ENCODE peak calls at places on chromosomes 2 and 18, in ten cellular contexts. One of them, this sample, is unnamed.

GRCh38 chr2:3297523-3297922 is 80.1 kb downstream of the EIPR1 start:
- DNase-seq in NB4: no peak
- DNase-seq in adrenal gland: no peak
- DNase-seq in spleen: no peak
- DNase-seq in body of pancreas: no peak
- DNase-seq in HepG2: no peak
- DNase-seq in Peyer's patch: no peak
- DNase-seq in erythroblast: no peak
- DNase-seq in IMR-90: no peak
- DNase-seq in A549: no peak
- DNase-seq in this sample: no peak

GRCh38 chr2:59691518-59692190 is 861.8 kb downstream of the BCL11A start:
- DNase-seq in NB4: no peak
- DNase-seq in HepG2: peak; percentile 21
- DNase-seq in IMR-90: no peak
- DNase-seq in adrenal gland: no peak
- DNase-seq in spleen: no peak
- DNase-seq in erythroblast: no peak
- DNase-seq in body of pancreas: no peak
- DNase-seq in Peyer's patch: no peak
- DNase-seq in A549: no peak
- DNase-seq in this sample: no peak

GRCh38 chr2:37323770-37324535 is 680 bp downstream of the PRKD3 start:
- DNase-seq in body of pancreas: peak; percentile 29
- DNase-seq in HepG2: peak; percentile 29
- DNase-seq in erythroblast: peak; percentile 14
- DNase-seq in NB4: peak; percentile 67
- DNase-seq in Peyer's patch: peak; percentile 72
- DNase-seq in adrenal gland: peak; percentile 31
- DNase-seq in spleen: peak; percentile 84
- DNase-seq in A549: peak; percentile 27
- DNase-seq in IMR-90: peak; percentile 31
- DNase-seq in this sample: no peak

GRCh38 chr2:55616509-55617159 is 788 bp downstream of the PPP4R3B start:
- DNase-seq in spleen: no peak
- DNase-seq in HepG2: peak; percentile 65
- DNase-seq in NB4: peak; percentile 69
- DNase-seq in body of pancreas: peak; percentile 50
- DNase-seq in adrenal gland: peak; percentile 32
- DNase-seq in IMR-90: peak; percentile 68
- DNase-seq in A549: peak; percentile 62
- DNase-seq in erythroblast: peak; percentile 77
- DNase-seq in Peyer's patch: peak; percentile 56
- DNase-seq in this sample: no peak

GRCh38 chr18:77025123-77025522 is 107.5 kb downstream of the MBP start:
- DNase-seq in body of pancreas: no peak
- DNase-seq in adrenal gland: no peak
- DNase-seq in erythroblast: no peak
- DNase-seq in spleen: no peak
- DNase-seq in A549: no peak
- DNase-seq in NB4: no peak
- DNase-seq in IMR-90: no peak
- DNase-seq in HepG2: no peak
- DNase-seq in Peyer's patch: no peak
- DNase-seq in this sample: no peak

GRCh38 chr2:230631470-230631869 is 81.2 kb upstream of the CAB39 start:
- DNase-seq in spleen: no peak
- DNase-seq in IMR-90: no peak
- DNase-seq in erythroblast: no peak
- DNase-seq in A549: no peak
- DNase-seq in HepG2: no peak
- DNase-seq in adrenal gland: no peak
- DNase-seq in body of pancreas: no peak
- DNase-seq in NB4: no peak
- DNase-seq in Peyer's patch: no peak
- DNase-seq in this sample: no peak

GRCh38 chr2:43609304-43609883 is 13.6 kb upstream of the THADA start:
- DNase-seq in IMR-90: peak; percentile 44
- DNase-seq in erythroblast: peak; percentile 57
- DNase-seq in NB4: peak; percentile 68
- DNase-seq in Peyer's patch: peak; percentile 67
- DNase-seq in spleen: no peak
- DNase-seq in A549: peak; percentile 66
- DNase-seq in HepG2: peak; percentile 75
- DNase-seq in adrenal gland: peak; percentile 32
- DNase-seq in body of pancreas: peak; percentile 46
- DNase-seq in this sample: no peak

GRCh38 chr2:179950391-179950790 is 56.7 kb downstream of the CWC22 start:
- DNase-seq in Peyer's patch: no peak
- DNase-seq in NB4: no peak
- DNase-seq in erythroblast: no peak
- DNase-seq in spleen: no peak
- DNase-seq in HepG2: no peak
- DNase-seq in body of pancreas: no peak
- DNase-seq in IMR-90: no peak
- DNase-seq in A549: no peak
- DNase-seq in adrenal gland: no peak
- DNase-seq in this sample: no peak

GRCh38 chr2:12269041-12269972 is 447.4 kb upstream of the TRIB2 start:
- DNase-seq in adrenal gland: no peak
- DNase-seq in body of pancreas: no peak
- DNase-seq in HepG2: no peak
- DNase-seq in A549: no peak
- DNase-seq in erythroblast: no peak
- DNase-seq in IMR-90: no peak
- DNase-seq in spleen: no peak
- DNase-seq in Peyer's patch: no peak
- DNase-seq in NB4: peak; percentile 8
- DNase-seq in this sample: no peak

GRCh38 chr2:84497285-84497684 is 19.0 kb upstream of the DNAH6 start:
- DNase-seq in IMR-90: no peak
- DNase-seq in NB4: no peak
- DNase-seq in spleen: no peak
- DNase-seq in Peyer's patch: no peak
- DNase-seq in adrenal gland: no peak
- DNase-seq in erythroblast: no peak
- DNase-seq in HepG2: no peak
- DNase-seq in A549: no peak
- DNase-seq in body of pancreas: no peak
- DNase-seq in this sample: no peak

GRCh38 chr18:63098014-63098981 is 221.3 kb downstream of the BCL2 start:
- DNase-seq in erythroblast: no peak
- DNase-seq in spleen: no peak
- DNase-seq in body of pancreas: no peak
- DNase-seq in adrenal gland: no peak
- DNase-seq in HepG2: no peak
- DNase-seq in A549: no peak
- DNase-seq in Peyer's patch: peak; percentile 68
- DNase-seq in NB4: peak; percentile 97
- DNase-seq in IMR-90: no peak
- DNase-seq in this sample: no peak

GRCh38 chr2:163465440-163465839 is 270.4 kb downstream of the FIGN start:
- DNase-seq in Peyer's patch: no peak
- DNase-seq in A549: no peak
- DNase-seq in NB4: peak; percentile 80
- DNase-seq in erythroblast: no peak
- DNase-seq in HepG2: no peak
- DNase-seq in spleen: no peak
- DNase-seq in adrenal gland: no peak
- DNase-seq in body of pancreas: no peak
- DNase-seq in IMR-90: peak; percentile 2
- DNase-seq in this sample: no peak

GRCh38 chr18:13268035-13268700 is 49.6 kb downstream of the LDLRAD4 start:
- DNase-seq in erythroblast: no peak
- DNase-seq in A549: no peak
- DNase-seq in IMR-90: peak; percentile 24
- DNase-seq in adrenal gland: no peak
- DNase-seq in HepG2: no peak
- DNase-seq in body of pancreas: no peak
- DNase-seq in NB4: no peak
- DNase-seq in spleen: no peak
- DNase-seq in Peyer's patch: no peak
- DNase-seq in this sample: no peak

GRCh38 chr18:48027401-48027931 is 97.0 kb upstream of the SMAD2 start:
- DNase-seq in A549: no peak
- DNase-seq in adrenal gland: peak; percentile 89
- DNase-seq in spleen: peak; percentile 71
- DNase-seq in NB4: peak; percentile 30
- DNase-seq in HepG2: no peak
- DNase-seq in body of pancreas: no peak
- DNase-seq in IMR-90: no peak
- DNase-seq in erythroblast: no peak
- DNase-seq in Peyer's patch: no peak
- DNase-seq in this sample: no peak

GRCh38 chr18:23752363-23752762 is 63.1 kb downstream of the LAMA3 start:
- DNase-seq in spleen: no peak
- DNase-seq in A549: no peak
- DNase-seq in NB4: no peak
- DNase-seq in body of pancreas: no peak
- DNase-seq in adrenal gland: no peak
- DNase-seq in erythroblast: no peak
- DNase-seq in Peyer's patch: no peak
- DNase-seq in IMR-90: no peak
- DNase-seq in HepG2: no peak
- DNase-seq in this sample: no peak
- TF ChIP-seq POLR2A in spleen: no peak
- TF ChIP-seq POLR2A in A549: no peak
- TF ChIP-seq POLR2A in NB4: no peak
- TF ChIP-seq POLR2A in body of pancreas: no peak
- TF ChIP-seq POLR2A in adrenal gland: no peak
- TF ChIP-seq POLR2A in erythroblast: no peak
- TF ChIP-seq POLR2A in Peyer's patch: no peak
- TF ChIP-seq POLR2A in IMR-90: no peak
- TF ChIP-seq POLR2A in HepG2: no peak
- TF ChIP-seq POLR2A in this sample: no peak

GRCh38 chr2:86012017-86012712 is 93.5 kb downstream of the POLR1A start:
- DNase-seq in spleen: peak; percentile 47
- DNase-seq in Peyer's patch: peak; percentile 30
- DNase-seq in adrenal gland: no peak
- DNase-seq in erythroblast: no peak
- DNase-seq in IMR-90: no peak
- DNase-seq in A549: no peak
- DNase-seq in HepG2: no peak
- DNase-seq in NB4: no peak
- DNase-seq in body of pancreas: no peak
- DNase-seq in this sample: no peak
- TF ChIP-seq POLR2A in spleen: no peak
- TF ChIP-seq POLR2A in Peyer's patch: no peak
- TF ChIP-seq POLR2A in adrenal gland: no peak
- TF ChIP-seq POLR2A in erythroblast: no peak
- TF ChIP-seq POLR2A in IMR-90: no peak
- TF ChIP-seq POLR2A in A549: no peak
- TF ChIP-seq POLR2A in HepG2: no peak
- TF ChIP-seq POLR2A in NB4: no peak
- TF ChIP-seq POLR2A in body of pancreas: no peak
- TF ChIP-seq POLR2A in this sample: no peak

DNA sequence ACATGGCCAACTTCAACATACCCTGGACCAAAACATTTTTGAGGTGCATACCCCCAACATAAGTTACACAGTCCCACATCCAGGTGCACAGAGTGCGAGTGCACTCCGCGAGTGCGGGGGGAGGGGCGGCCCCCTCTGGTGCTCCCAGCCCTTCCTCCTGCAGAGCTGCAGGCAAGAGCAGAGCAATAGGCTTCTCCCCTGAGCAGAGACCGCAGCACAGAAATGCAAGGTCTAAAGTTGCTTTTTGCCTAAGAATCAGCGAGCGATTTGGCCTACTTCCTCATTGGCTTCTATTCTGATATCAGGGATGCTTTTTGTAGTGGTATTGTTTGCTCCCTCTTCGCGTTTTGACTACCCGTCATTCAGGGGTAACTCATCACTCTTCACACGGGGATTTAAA is 40.6 kb downstream of the BOLA3 start:
- DNase-seq in IMR-90: no peak
- DNase-seq in erythroblast: no peak
- DNase-seq in spleen: no peak
- DNase-seq in HepG2: no peak
- DNase-seq in adrenal gland: no peak
- DNase-seq in A549: no peak
- DNase-seq in body of pancreas: no peak
- DNase-seq in NB4: no peak
- DNase-seq in Peyer's patch: no peak
- DNase-seq in this sample: no peak
- TF ChIP-seq POLR2A in IMR-90: no peak
- TF ChIP-seq POLR2A in erythroblast: no peak
- TF ChIP-seq POLR2A in spleen: no peak
- TF ChIP-seq POLR2A in HepG2: no peak
- TF ChIP-seq POLR2A in adrenal gland: no peak
- TF ChIP-seq POLR2A in A549: no peak
- TF ChIP-seq POLR2A in body of pancreas: no peak
- TF ChIP-seq POLR2A in NB4: no peak
- TF ChIP-seq POLR2A in Peyer's patch: no peak
- TF ChIP-seq POLR2A in this sample: no peak

DNA sequence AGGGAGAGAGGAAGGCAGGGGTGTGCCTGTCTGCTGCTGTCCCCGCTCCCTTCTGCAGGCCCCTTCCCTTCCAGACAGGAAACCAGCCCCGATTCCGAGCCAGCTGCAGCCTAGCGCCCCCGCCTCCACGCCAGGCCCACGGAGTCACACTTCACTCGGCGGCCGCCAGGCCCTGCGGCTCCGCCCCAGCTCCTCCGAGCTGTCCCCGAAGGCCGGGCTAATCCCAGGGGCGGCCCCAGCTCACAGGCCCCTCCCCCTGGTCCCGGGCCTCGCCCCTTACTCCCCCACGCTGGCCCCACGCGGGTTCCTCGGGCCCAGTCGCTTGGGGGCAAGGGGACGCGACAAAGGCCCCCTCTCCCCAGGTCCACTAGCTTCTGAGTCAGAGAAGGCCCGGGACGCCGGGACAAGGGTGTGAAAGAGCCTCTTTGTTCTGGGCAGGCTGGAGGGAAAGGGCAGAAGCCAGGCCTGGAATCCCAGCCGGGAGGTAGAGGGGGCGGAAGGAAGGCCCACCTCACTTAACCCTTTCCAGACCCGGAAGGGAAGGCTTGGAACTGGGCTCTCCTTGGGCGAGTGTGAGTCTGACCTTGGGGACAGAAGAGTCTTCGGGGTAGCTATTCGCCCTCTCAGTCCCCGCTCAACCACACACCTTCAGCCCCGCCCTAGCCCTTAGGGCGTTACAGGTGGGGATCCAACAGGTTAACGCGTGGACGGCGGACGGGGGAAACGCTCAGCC is 1.2 kb downstream of the RTKN start:
- DNase-seq in HepG2: peak; percentile 95
- DNase-seq in adrenal gland: peak; percentile 85
- DNase-seq in erythroblast: peak; percentile 42
- DNase-seq in spleen: peak; percentile 92
- DNase-seq in A549: peak; percentile 85
- DNase-seq in NB4: peak; percentile 92
- DNase-seq in IMR-90: peak; percentile 81
- DNase-seq in Peyer's patch: peak; percentile 90
- DNase-seq in body of pancreas: peak; percentile 90
- DNase-seq in this sample: peak; percentile 98
- TF ChIP-seq POLR2A in HepG2: peak; percentile 73
- TF ChIP-seq POLR2A in adrenal gland: peak; percentile 66
- TF ChIP-seq POLR2A in erythroblast: no peak
- TF ChIP-seq POLR2A in spleen: no peak
- TF ChIP-seq POLR2A in A549: peak; percentile 94
- TF ChIP-seq POLR2A in NB4: peak; percentile 34
- TF ChIP-seq POLR2A in IMR-90: peak; percentile 42
- TF ChIP-seq POLR2A in Peyer's patch: no peak
- TF ChIP-seq POLR2A in body of pancreas: peak; percentile 68
- TF ChIP-seq POLR2A in this sample: peak; percentile 69